ENCODE peak calls at places on chromosomes 13 and 19, in five cellular contexts. C is HTR-8/SVneo; V is Right ventricle myocardium inferior; F is naive thymus-derived CD4-positive, alpha-beta T cell; O is DMS53. B is an unnamed sample.

GRCh38 chr19:40921005-40921897 is 39.2 kb upstream of the CYP2A7 start:
- DNase-seq in V (no peak), C (no peak), F (no peak), O (peak; percentile 99), B (peak; percentile 97)

GRCh38 chr19:46697142-46697960 is 19.6 kb downstream of the PRKD2 start:
- DNase-seq in O (peak; percentile 46), C (no peak), F (no peak), V (peak; percentile 89), B (peak; percentile 99)

GRCh38 chr13:98405690-98406344 is 171.1 kb downstream of the STK24 start:
- DNase-seq in V (no peak), O (peak; percentile 60), C (no peak), F (no peak), B (no peak)

GRCh38 chr13:49620170-49620621 is 8.1 kb upstream of the ARL11 start:
- DNase-seq in C (no peak), O (no peak), F (no peak), V (no peak), B (no peak)

GRCh38 chr19:17309962-17310461 is 649 bp downstream of the DDA1 start:
- DNase-seq in F (no peak), O (peak; percentile 29), C (no peak), V (no peak), B (no peak)

GRCh38 chr19:46571495-46571894 is 29.6 kb upstream of the CALM3 start:
- DNase-seq in O (peak; percentile 78), F (no peak), C (peak; percentile 49), V (no peak), B (peak; percentile 82)

GRCh38 chr13:42328672-42329071 is 56.7 kb downstream of the AKAP11 start:
- DNase-seq in V (no peak), C (no peak), F (no peak), O (no peak), B (no peak)

GRCh38 chr13:39531646-39532045 is 71.3 kb downstream of the LHFPL6 start:
- DNase-seq in F (no peak), O (no peak), C (no peak), V (no peak), B (no peak)

GRCh38 chr13:32622827-32623226 is 36.6 kb downstream of the PDS5B start:
- DNase-seq in V (no peak), C (no peak), O (no peak), F (no peak), B (no peak)

GRCh38 chr13:54637377-54637776 is 1608.8 kb downstream of the OLFM4 start:
- DNase-seq in V (no peak), F (no peak), C (no peak), O (peak; percentile 71), B (no peak)